ENCODE peak calls at places on chromosomes 2 and 18, in seven cellular contexts. X, M, Q, H, O, S and C are unnamed samples.

GRCh38 chr2:142742301-142743214 is 134.9 kb upstream of the KYNU start:
- DNase-seq in S (no peak), M (peak; percentile 24), Q (peak; percentile 74), H (no peak), X (no peak), O (no peak), C (no peak)

GRCh38 chr2:149733936-149734685 is 146.5 kb upstream of the MMADHC start:
- DNase-seq in Q (peak; percentile 48), S (no peak), M (peak; percentile 80), O (no peak), X (no peak), H (no peak), C (no peak)

GRCh38 chr2:237604960-237605359 is 14.4 kb upstream of the RAB17 start:
- DNase-seq in O (no peak), M (peak; percentile 30), H (peak; percentile 50), S (no peak), Q (no peak), X (no peak), C (no peak)

GRCh38 chr2:20595439-20596192 is 55.3 kb downstream of the HS1BP3 start:
- DNase-seq in H (peak; percentile 17), O (no peak), S (no peak), Q (peak; percentile 92), M (peak; percentile 57), X (peak; percentile 25), C (no peak)

GRCh38 chr2:113700186-113700841 is 56.1 kb downstream of the SLC35F5 start:
- DNase-seq in M (no peak), S (peak; percentile 19), H (no peak), Q (no peak), O (peak; percentile 58), X (no peak), C (no peak)

GRCh38 chr2:200812122-200813022 is 662 bp downstream of the BZW1 start:
- DNase-seq in M (peak; percentile 70), X (peak; percentile 60), O (peak; percentile 57), Q (peak; percentile 50), S (peak; percentile 56), H (peak; percentile 78), C (no peak)

GRCh38 chr2:232085826-232086425 is 124.4 kb downstream of the DIS3L2 start:
- DNase-seq in X (no peak), Q (peak; percentile 9), O (no peak), M (no peak), S (no peak), H (no peak), C (no peak)

GRCh38 chr2:45169339-45170190 is 160.3 kb upstream of the SIX2 start:
- DNase-seq in H (peak; percentile 33), X (no peak), Q (peak; percentile 30), S (peak; percentile 22), M (peak; percentile 39), O (no peak), C (no peak)

GRCh38 chr2:953975-954686 is 3.5 kb downstream of the SNTG2 start:
- DNase-seq in H (no peak), X (no peak), M (peak; percentile 37), S (no peak), Q (peak; percentile 24), O (no peak), C (no peak)

GRCh38 chr2:207926133-207927076 is 98.9 kb downstream of the PLEKHM3 start:
- DNase-seq in H (peak; percentile 68), X (no peak), S (no peak), O (no peak), M (peak; percentile 36), Q (peak; percentile 52), C (no peak)

GRCh38 chr2:85698184-85698879 is 4.2 kb downstream of the GNLY start:
- DNase-seq in S (no peak), Q (no peak), M (no peak), H (no peak), X (no peak), O (no peak), C (no peak)

GRCh38 chr2:35298493-35298892 is 1057.1 kb upstream of the CRIM1 start:
- DNase-seq in H (no peak), S (no peak), Q (peak; percentile 75), X (no peak), O (no peak), M (peak; percentile 2), C (no peak)

GRCh38 chr2:71796174-71796592 is 342.8 kb downstream of the DYSF start:
- DNase-seq in S (no peak), M (peak; percentile 46), Q (peak; percentile 15), X (peak; percentile 21), O (no peak), H (no peak), C (no peak)

GRCh38 chr2:239548491-239548890 is 147.7 kb upstream of the HDAC4 start:
- DNase-seq in Q (no peak), X (peak; percentile 54), M (peak; percentile 58), O (peak; percentile 90), H (no peak), S (no peak), C (peak; percentile 90)

GRCh38 chr2:215105607-215106354 is 32.6 kb downstream of the ABCA12 start:
- DNase-seq in H (no peak), Q (no peak), M (peak; percentile 79), S (no peak), X (no peak), O (no peak), C (peak; percentile 69)

GRCh38 chr2:68940369-68940768 is 12.3 kb downstream of the GKN2 start:
- DNase-seq in H (no peak), Q (no peak), M (no peak), X (no peak), O (no peak), S (no peak), C (no peak)

GRCh38 chr2:41967426-41968181 is 80.2 kb upstream of the PKDCC start:
- DNase-seq in H (peak; percentile 39), Q (peak; percentile 27), O (no peak), X (no peak), S (no peak), M (no peak), C (no peak)

GRCh38 chr2:126302043-126302442 is 353.9 kb upstream of the GYPC start:
- DNase-seq in Q (no peak), X (no peak), O (no peak), M (no peak), S (no peak), H (no peak), C (no peak)

GRCh38 chr2:149375801-149376349 is 45.5 kb downstream of the LYPD6 start:
- DNase-seq in S (no peak), O (no peak), H (no peak), X (no peak), Q (peak; percentile 90), M (no peak), C (no peak)

GRCh38 chr2:189341077-189341476 is 100.2 kb upstream of the WDR75 start:
- DNase-seq in X (no peak), Q (no peak), M (no peak), H (no peak), S (no peak), O (no peak), C (no peak)

GRCh38 chr18:33440011-33440383 is 524 bp downstream of the CCDC178 start:
- DNase-seq in S (peak; percentile 41), O (no peak), X (no peak), H (peak; percentile 57), M (peak; percentile 1), Q (peak; percentile 79), C (no peak)

GRCh38 chr2:220499281-220499680 is 871.9 kb downstream of the SLC4A3 start:
- DNase-seq in H (no peak), X (no peak), Q (peak; percentile 58), M (peak; percentile 71), S (no peak), O (no peak), C (no peak)

GRCh38 chr2:17104454-17104853 is 413.8 kb downstream of the RAD51AP2 start:
- DNase-seq in S (no peak), O (no peak), Q (peak; percentile 70), M (no peak), H (no peak), X (no peak), C (no peak)

GRCh38 chr2:41941831-41942230 is 106.0 kb upstream of the PKDCC start:
- DNase-seq in M (no peak), X (no peak), H (no peak), O (no peak), S (no peak), Q (no peak), C (no peak)

GRCh38 chr18:49837889-49838288 is 24.6 kb upstream of the ACAA2 start:
- DNase-seq in Q (no peak), M (no peak), S (no peak), X (no peak), H (no peak), O (no peak), C (no peak)

GRCh38 chr18:55552498-55553189 is 35.3 kb downstream of the TCF4 start:
- DNase-seq in Q (peak; percentile 86), O (no peak), S (no peak), H (no peak), M (no peak), X (no peak), C (no peak)

GRCh38 chr2:149741646-149742045 is 154.1 kb upstream of the MMADHC start:
- DNase-seq in X (no peak), Q (peak; percentile 88), O (no peak), M (peak; percentile 60), H (no peak), S (no peak), C (no peak)

GRCh38 chr18:54734059-54734458 is 94.2 kb upstream of the RAB27B start:
- DNase-seq in S (no peak), H (no peak), X (no peak), Q (peak; percentile 92), M (peak; percentile 49), O (no peak), C (peak; percentile 52)

GRCh38 chr2:110101911-110102774 is 13.5 kb downstream of the MALL start:
- DNase-seq in O (no peak), Q (peak; percentile 42), S (no peak), H (no peak), X (no peak), M (peak; percentile 63), C (no peak)

GRCh38 chr2:231168460-231169139 is 29.8 kb upstream of the ARMC9 start:
- DNase-seq in O (no peak), Q (no peak), X (no peak), M (no peak), S (no peak), H (no peak), C (no peak)

GRCh38 chr2:24832991-24833671 is 39.9 kb downstream of the CENPO start:
- DNase-seq in Q (no peak), H (no peak), S (no peak), O (no peak), X (no peak), M (no peak), C (no peak)

GRCh38 chr2:127984551-127984950 is 43.3 kb downstream of the SAP130 start:
- DNase-seq in S (no peak), X (no peak), Q (no peak), M (no peak), H (no peak), O (no peak), C (no peak)

GRCh38 chr2:234620018-234620417 is 123.1 kb upstream of the ARL4C start:
- DNase-seq in S (no peak), H (no peak), X (no peak), M (peak; percentile 34), O (no peak), Q (no peak), C (no peak)